ENCODE peak calls at places on chromosomes 3 and 15, in nine cellular contexts. W is globus pallidus, M is fibroblast of mammary gland, T is tibial artery, R is neural progenitor cell, G is Kasumi-1, L is IMR-90, A is GM18507, O is EH. B is an unnamed sample.
A peak's percentile ranks its signal among the peaks of the same experiment; 100 is the strongest.

GRCh38 chr3:190432216-190432615 is 17.5 kb downstream of the TMEM207 start:
- DNase-seq in G (no peak), M (peak; percentile 9), O (peak; percentile 53), A (no peak), W (no peak), L (peak; percentile 14), T (no peak), R (no peak), B (no peak)

GRCh38 chr15:93477721-93478120 is 388.7 kb upstream of the RGMA start:
- DNase-seq in M (no peak), T (no peak), R (peak; percentile 38), A (no peak), W (no peak), L (no peak), G (no peak), O (no peak), B (no peak)

GRCh38 chr3:4670352-4670751 is 177.2 kb downstream of the ITPR1 start:
- DNase-seq in O (peak; percentile 10), W (no peak), A (no peak), R (peak; percentile 23), L (no peak), M (no peak), G (peak; percentile 9), T (no peak), B (peak; percentile 39)

GRCh38 chr3:18177271-18177670 is 247.9 kb downstream of the SATB1 start:
- DNase-seq in O (no peak), T (no peak), A (no peak), R (no peak), M (no peak), L (no peak), G (no peak), W (no peak), B (no peak)

GRCh38 chr15:76203766-76204557 is 107.3 kb downstream of the ETFA start:
- DNase-seq in W (no peak), T (no peak), A (no peak), L (no peak), R (no peak), O (no peak), M (no peak), G (no peak), B (no peak)

GRCh38 chr15:96947830-96948229 is 617.3 kb downstream of the NR2F2 start:
- DNase-seq in R (peak; percentile 86), W (no peak), L (no peak), O (no peak), G (no peak), A (no peak), M (no peak), T (no peak), B (peak; percentile 78)

GRCh38 chr15:45637552-45638033 is 2.8 kb downstream of the SQOR start:
- DNase-seq in A (peak; percentile 67), M (peak; percentile 94), T (peak; percentile 59), W (peak; percentile 53), L (peak; percentile 98), G (peak; percentile 59), R (no peak), O (peak; percentile 93), B (no peak)

GRCh38 chr15:73346735-73347312 is 21.9 kb downstream of the HCN4 start:
- DNase-seq in O (peak; percentile 40), R (peak; percentile 90), L (peak; percentile 20), W (no peak), T (no peak), M (peak; percentile 12), A (peak; percentile 32), G (no peak), B (peak; percentile 78)

GRCh38 chr3:129617381-129618185 is 11.1 kb upstream of the PLXND1 start:
- DNase-seq in L (no peak), M (no peak), A (no peak), W (no peak), T (no peak), G (no peak), O (no peak), R (no peak), B (no peak)

GRCh38 chr3:153357436-153357835 is 195.4 kb downstream of the RAP2B start:
- DNase-seq in M (no peak), O (no peak), T (no peak), R (no peak), G (no peak), A (no peak), L (no peak), W (peak; percentile 7), B (no peak)

GRCh38 chr3:135148431-135148830 is 353.4 kb downstream of the EPHB1 start:
- DNase-seq in G (no peak), M (peak; percentile 40), W (no peak), R (no peak), O (no peak), L (no peak), T (peak; percentile 60), A (no peak), B (no peak)

GRCh38 chr3:158770254-158771017 is 31.4 kb upstream of the MFSD1 start:
- DNase-seq in L (peak; percentile 93), M (peak; percentile 87), G (no peak), R (no peak), T (no peak), W (no peak), A (no peak), O (peak; percentile 91), B (peak; percentile 31)

GRCh38 chr15:89680282-89680873 is 1.2 kb upstream of the PLIN1 start:
- DNase-seq in G (no peak), T (peak; percentile 81), O (peak; percentile 67), A (no peak), M (peak; percentile 95), R (no peak), W (peak; percentile 62), L (peak; percentile 67), B (no peak)

GRCh38 chr3:56702487-56703315 is 19.6 kb upstream of the TASOR start:
- DNase-seq in T (peak; percentile 34), M (peak; percentile 77), G (peak; percentile 75), A (no peak), W (peak; percentile 78), O (peak; percentile 77), R (peak; percentile 78), L (peak; percentile 76), B (peak; percentile 25)

GRCh38 chr3:148625145-148625736 is 72.5 kb upstream of the AGTR1 start:
- DNase-seq in G (no peak), A (no peak), M (no peak), T (no peak), L (no peak), O (no peak), R (no peak), W (no peak), B (no peak)

GRCh38 chr3:76245073-76245472 is 459.7 kb upstream of the ZNF717 start:
- DNase-seq in A (no peak), R (no peak), O (no peak), M (no peak), L (no peak), T (no peak), G (no peak), W (no peak), B (no peak)

GRCh38 chr15:66481107-66481856 is 16.3 kb downstream of the SNAPC5 start:
- DNase-seq in O (peak; percentile 24), G (no peak), T (no peak), W (no peak), A (no peak), R (no peak), M (no peak), L (peak; percentile 38), B (no peak)

GRCh38 chr3:12601072-12601471 is 44.2 kb downstream of the MKRN2 start:
- DNase-seq in O (peak; percentile 22), L (no peak), W (no peak), T (no peak), M (peak; percentile 35), R (no peak), G (no peak), A (no peak), B (no peak)

GRCh38 chr3:15286022-15286421 is 46.4 kb downstream of the SH3BP5 start:
- DNase-seq in T (no peak), G (no peak), A (no peak), M (no peak), L (no peak), O (no peak), W (no peak), R (no peak), B (peak; percentile 67)

GRCh38 chr3:71944482-71944881 is 159.5 kb upstream of the PROK2 start:
- DNase-seq in R (no peak), O (no peak), T (no peak), L (no peak), W (no peak), M (no peak), A (no peak), G (no peak), B (no peak)

GRCh38 chr3:32975891-32976290 is 24.4 kb downstream of the CCR4 start:
- DNase-seq in T (no peak), L (no peak), A (no peak), W (no peak), M (no peak), R (no peak), G (no peak), O (no peak), B (no peak)

GRCh38 chr15:79640206-79640605 is 208.1 kb downstream of the MINAR1 start:
- DNase-seq in R (no peak), W (no peak), O (peak; percentile 97), M (peak; percentile 83), A (no peak), L (peak; percentile 84), T (no peak), G (no peak), B (no peak)

GRCh38 chr3:169662215-169663070 is 1.1 kb downstream of the MECOM start:
- DNase-seq in T (peak; percentile 35), W (no peak), G (peak; percentile 27), R (peak; percentile 93), O (peak; percentile 44), A (no peak), M (peak; percentile 38), L (peak; percentile 57), B (peak; percentile 93)

GRCh38 chr3:85254738-85255137 is 295.9 kb downstream of the CADM2 start:
- DNase-seq in A (no peak), L (peak; percentile 60), T (no peak), W (no peak), G (no peak), O (no peak), R (no peak), M (no peak), B (no peak)

B was measured in ELF-1.